ENCODE peak calls at places on chromosomes 7 and 10, in ten cellular contexts. T, P, J, C, Y, O, K, S, U and M are unnamed samples.

GRCh38 chr10:36280396-36280795 is 638.3 kb upstream of the FZD8 start:
- DNase-seq in K (peak), C (no peak), O (no peak), S (no peak), T (peak), U (no peak), J (no peak), Y (no peak), P (no peak), M (no peak)

GRCh38 chr10:133258818-133259602 is 17.7 kb downstream of the ADAM8 start:
- DNase-seq in U (no peak), C (no peak), Y (peak), S (no peak), P (peak), T (peak), O (peak), J (no peak), K (peak), M (peak)

GRCh38 chr7:112337892-112338291 is 112.4 kb upstream of the IFRD1 start:
- DNase-seq in K (no peak), P (no peak), S (no peak), U (no peak), C (no peak), J (no peak), T (no peak), Y (no peak), O (no peak), M (no peak)

GRCh38 chr10:32388258-32389027 is 41.5 kb upstream of the EPC1 start:
- DNase-seq in T (no peak), U (no peak), Y (no peak), J (no peak), K (no peak), C (no peak), S (no peak), O (no peak), P (no peak), M (no peak)

GRCh38 chr7:3154881-3155494 is 111.3 kb upstream of the CARD11 start:
- DNase-seq in Y (peak), J (peak), S (peak), C (peak), K (peak), U (peak), P (no peak), O (peak), T (peak), M (peak)

GRCh38 chr10:79449181-79450146 is 4.0 kb upstream of the ZCCHC24 start:
- DNase-seq in T (no peak), U (peak), P (no peak), C (no peak), O (no peak), J (no peak), Y (no peak), S (no peak), K (no peak), M (no peak)

GRCh38 chr10:36630267-36630666 is 495.1 kb upstream of the ANKRD30A start:
- DNase-seq in S (no peak), U (no peak), K (no peak), C (no peak), T (no peak), J (no peak), O (no peak), Y (no peak), P (no peak), M (no peak)

GRCh38 chr10:28730031-28730778 is 52.9 kb downstream of the BAMBI start:
- DNase-seq in U (no peak), S (no peak), Y (no peak), K (no peak), C (no peak), T (no peak), P (no peak), J (no peak), O (no peak), M (no peak)

GRCh38 chr10:24467094-24467493 is 256.6 kb downstream of the ARHGAP21 start:
- DNase-seq in C (no peak), T (no peak), S (no peak), O (no peak), K (peak), U (no peak), P (no peak), Y (no peak), J (no peak), M (no peak)

GRCh38 chr10:75111906-75112703 is 649 bp downstream of the SAMD8 start:
- DNase-seq in O (peak), Y (peak), K (peak), S (peak), U (peak), C (peak), P (peak), J (peak), T (peak), M (no peak)

GRCh38 chr7:93016085-93016471 is 101.7 kb downstream of the SAMD9 start:
- DNase-seq in Y (no peak), T (peak), U (peak), O (peak), J (no peak), S (no peak), P (no peak), K (peak), C (no peak), M (no peak)

GRCh38 chr10:3465406-3465891 is 292.9 kb upstream of the PITRM1 start:
- DNase-seq in S (no peak), Y (peak), C (no peak), K (peak), U (no peak), T (no peak), O (no peak), J (no peak), P (no peak), M (no peak)

GRCh38 chr7:124996778-124997177 is 67.2 kb upstream of the POT1 start:
- DNase-seq in J (no peak), U (no peak), T (peak), C (no peak), K (peak), P (no peak), S (no peak), O (no peak), Y (peak), M (no peak)

GRCh38 chr7:121195859-121196588 is 132.8 kb upstream of the WNT16 start:
- DNase-seq in C (no peak), Y (no peak), S (no peak), U (no peak), P (no peak), O (no peak), T (peak), K (peak), J (no peak), M (no peak)

GRCh38 chr10:65779985-65780384 is 1145.9 kb upstream of the LRRTM3 start:
- DNase-seq in K (no peak), O (no peak), C (no peak), Y (no peak), P (no peak), U (no peak), T (no peak), S (no peak), J (no peak), M (no peak)

GRCh38 chr7:522071-522937 is 2.7 kb upstream of the PDGFA start:
- DNase-seq in J (no peak), P (peak), Y (peak), C (peak), O (no peak), U (peak), S (no peak), K (peak), T (peak), M (no peak)

GRCh38 chr10:95459446-95459845 is 101.7 kb downstream of the SORBS1 start:
- DNase-seq in K (no peak), C (no peak), P (no peak), U (peak), J (no peak), T (no peak), Y (no peak), O (no peak), S (no peak), M (no peak)

GRCh38 chr10:127145173-127145572 is 51.2 kb downstream of the INSYN2A start:
- DNase-seq in P (no peak), U (no peak), C (no peak), O (no peak), Y (no peak), T (peak), S (no peak), J (no peak), K (peak), M (no peak)

GRCh38 chr10:14554091-14554842 is 220.4 kb downstream of the FAM107B start:
- DNase-seq in P (no peak), T (no peak), C (no peak), K (peak), O (no peak), Y (peak), U (no peak), S (no peak), J (no peak), M (peak)

GRCh38 chr10:84118395-84119006 is 20.8 kb upstream of the GHITM start:
- DNase-seq in J (peak), T (no peak), O (no peak), C (no peak), U (no peak), K (peak), Y (no peak), S (no peak), P (no peak), M (no peak)

GRCh38 chr10:79995979-79996629 is 47.2 kb upstream of the SFTPD start:
- DNase-seq in U (no peak), J (no peak), C (peak), S (no peak), P (no peak), K (no peak), T (no peak), Y (no peak), O (no peak), M (no peak)

GRCh38 chr7:116138202-116138801 is 72.0 kb upstream of the TES start:
- DNase-seq in J (peak), T (peak), O (peak), S (peak), P (peak), U (peak), C (peak), Y (peak), K (peak), M (peak)

GRCh38 chr10:17316488-17317170 is 88.6 kb downstream of the VIM start:
- DNase-seq in C (no peak), T (no peak), K (no peak), Y (no peak), U (no peak), S (no peak), J (no peak), O (no peak), P (no peak), M (no peak)

GRCh38 chr7:142720981-142721380 is 28.3 kb upstream of the PRSS1 start:
- DNase-seq in P (no peak), Y (no peak), S (no peak), C (no peak), K (no peak), J (no peak), U (no peak), O (no peak), T (no peak), M (no peak)

GRCh38 chr7:40859076-40859475 is 724.3 kb downstream of the SUGCT start:
- DNase-seq in C (no peak), O (no peak), K (no peak), S (no peak), J (no peak), Y (no peak), U (no peak), P (no peak), T (no peak), M (no peak)

GRCh38 chr10:123144697-123145541 is 3.0 kb upstream of the HMX2 start:
- DNase-seq in S (no peak), P (no peak), K (no peak), U (peak), Y (peak), T (no peak), O (no peak), J (no peak), C (no peak), M (no peak)

GRCh38 chr10:62980697-62981495 is 152.2 kb upstream of the NRBF2 start:
- DNase-seq in J (no peak), P (no peak), Y (no peak), T (no peak), C (peak), K (peak), S (no peak), O (no peak), U (no peak), M (no peak)

GRCh38 chr10:43136995-43137700 is 1.1 kb upstream of the CSGALNACT2 start:
- DNase-seq in Y (no peak), C (no peak), J (no peak), P (no peak), S (no peak), K (no peak), T (peak), O (no peak), U (no peak), M (no peak)

GRCh38 chr7:2075811-2076210 is 156.9 kb downstream of the MAD1L1 start:
- DNase-seq in Y (no peak), U (no peak), P (no peak), O (no peak), K (no peak), S (no peak), C (no peak), T (no peak), J (no peak), M (no peak)